ENCODE peak calls at places on chromosomes 1 and 21, in five cellular contexts. E is effector CD4-positive, alpha-beta T cell; W is NCI-H345; L is MM.1S; V is mesothelial cell of epicardium. H is an unnamed sample.

GRCh38 chr1:77282866-77283539 is 1.2 kb downstream of the AK5 start:
- DNase-seq in V (peak), L (no peak), W (peak), E (no peak), H (no peak)

GRCh38 chr21:24445517-24445916 is 1161.8 kb downstream of the MRPL39 start:
- DNase-seq in W (no peak), E (no peak), L (no peak), V (no peak), H (no peak)

GRCh38 chr1:63593887-63594617 is 841 bp downstream of the PGM1 start:
- DNase-seq in L (peak), V (peak), W (peak), E (peak), H (peak)

GRCh38 chr1:44260792-44261474 is 47.7 kb downstream of the DMAP1 start:
- DNase-seq in W (no peak), E (no peak), V (no peak), L (no peak), H (no peak)

GRCh38 chr1:150807674-150808073 is 386 bp downstream of the CTSK start:
- DNase-seq in V (no peak), L (no peak), W (no peak), E (no peak), H (no peak)

GRCh38 chr1:205258313-205259176 is 30.8 kb downstream of the TMCC2 start:
- DNase-seq in W (no peak), L (no peak), E (no peak), V (no peak), H (peak)

GRCh38 chr1:96945509-96946084 is 224.0 kb downstream of the PTBP2 start:
- DNase-seq in E (no peak), V (no peak), L (no peak), W (no peak), H (no peak)

GRCh38 chr1:30596891-30597290 is 126.5 kb downstream of the MATN1 start:
- DNase-seq in L (no peak), V (no peak), W (no peak), E (no peak), H (no peak)

GRCh38 chr1:110771245-110772022 is 96.7 kb upstream of the KCNA3 start:
- DNase-seq in E (no peak), W (no peak), L (no peak), V (no peak), H (no peak)

GRCh38 chr21:34545079-34545884 is 33.3 kb upstream of the KCNE1 start:
- DNase-seq in W (no peak), L (peak), V (no peak), E (no peak), H (peak)

GRCh38 chr1:39539252-39539790 is 37.3 kb downstream of the PABPC4 start:
- DNase-seq in L (peak), E (peak), W (peak), V (no peak), H (peak)

GRCh38 chr21:42221581-42222345 is 2.8 kb downstream of the ABCG1 start:
- DNase-seq in W (no peak), E (no peak), V (no peak), L (no peak), H (no peak)

GRCh38 chr21:35529141-35529863 is 480.2 kb upstream of the RUNX1 start:
- DNase-seq in V (no peak), E (no peak), L (peak), W (no peak), H (no peak)

GRCh38 chr1:62962794-62963776 is 179.2 kb downstream of the ATG4C start:
- DNase-seq in W (peak), V (peak), L (peak), E (no peak), H (peak)

GRCh38 chr1:201369209-201369608 is 8.3 kb downstream of the TNNT2 start:
- DNase-seq in L (no peak), E (no peak), W (no peak), V (no peak), H (no peak)

GRCh38 chr1:199742547-199742946 is 285.0 kb upstream of the NR5A2 start:
- DNase-seq in L (no peak), V (no peak), E (no peak), W (no peak), H (peak)

GRCh38 chr1:227299688-227300087 is 18.6 kb downstream of the CDC42BPA start:
- DNase-seq in V (no peak), L (no peak), E (no peak), W (no peak), H (peak)

GRCh38 chr1:10528066-10529014 is 53.6 kb downstream of the PEX14 start:
- DNase-seq in W (no peak), L (no peak), V (no peak), E (no peak), H (peak)

GRCh38 chr1:211259596-211260126 is 495 bp downstream of the RCOR3 start:
- DNase-seq in W (peak), L (peak), V (no peak), E (peak), H (peak)

GRCh38 chr1:109823543-109824348 is 60.0 kb upstream of the EPS8L3 start:
- DNase-seq in V (no peak), E (no peak), W (no peak), L (no peak), H (no peak)

GRCh38 chr1:58401991-58402390 is 144.5 kb downstream of the OMA1 start:
- DNase-seq in E (no peak), W (no peak), V (no peak), L (no peak), H (no peak)